ENCODE peak calls at places on chromosomes 13 and 19, in four cellular contexts. N is stomach, L is GM23338, H is breast epithelium. V is an unnamed sample. For H3K4me1, the result is how much of the 10 kb centered on the place peaks cover.

GRCh38 chr13:33785384-33785783 is 32.6 kb upstream of the RFC3 start:
- DNase-seq in N (no peak), H (no peak), L (no peak), V (no peak)

GRCh38 chr19:12841094-12841493 is 2.8 kb downstream of the MAST1 start:
- DNase-seq in N (no peak), H (no peak), L (peak), V (no peak)

GRCh38 chr19:49716154-49716553 is 25.2 kb downstream of the CPT1C start:
- DNase-seq in H (no peak), L (no peak), N (no peak), V (no peak)

GRCh38 chr13:72808917-72809500 is 27.1 kb downstream of the PIBF1 start:
- DNase-seq in H (no peak), L (peak), N (no peak), V (no peak)

GRCh38 chr13:106376411-106377112 is 158.9 kb downstream of the EFNB2 start:
- DNase-seq in H (no peak), N (peak), L (peak), V (no peak)

GRCh38 chr19:6720369-6721112 is at the start of gene C3:
- DNase-seq in H (peak), L (no peak), N (peak), V (no peak)

GRCh38 chr19:49985926-49986325 is 25.0 kb upstream of the SIGLEC11 start:
- DNase-seq in H (no peak), N (no peak), L (no peak), V (no peak)

GRCh38 chr19:18425515-18426415 is 6.6 kb downstream of the SSBP4 start:
- DNase-seq in N (no peak), L (peak), H (no peak), V (no peak)

GRCh38 chr13:50990540-50991506 is 81.2 kb downstream of the RNASEH2B start:
- DNase-seq in N (no peak), H (no peak), L (peak), V (no peak)

GRCh38 chr19:51458899-51459592 is 792 bp upstream of the SIGLEC8 start:
- DNase-seq in L (no peak), H (no peak), N (peak), V (no peak)

GRCh38 chr19:29823581-29824330 is 12.0 kb downstream of the CCNE1 start:
- DNase-seq in N (no peak), L (no peak), H (no peak), V (no peak)

GRCh38 chr19:43763473-43763939 is 8.7 kb upstream of the SMG9 start:
- DNase-seq in L (no peak), H (no peak), N (no peak), V (no peak)

GRCh38 chr19:43806848-43807247 is 4.6 kb upstream of the LYPD5 start:
- DNase-seq in H (no peak), L (no peak), N (no peak), V (no peak)

GRCh38 chr19:42295831-42296525 is 6.0 kb upstream of the PRR19 start:
- DNase-seq in L (peak), N (peak), H (peak), V (no peak)

GRCh38 chr13:74111399-74111798 is 22.8 kb downstream of the KLF12 start:
- DNase-seq in H (no peak), L (no peak), N (no peak), V (no peak)

GRCh38 chr13:84255226-84255625 is 373.0 kb upstream of the SLITRK1 start:
- DNase-seq in N (no peak), H (no peak), L (no peak), V (no peak)

GRCh38 chr19:38993271-38993670 is 17.7 kb upstream of the FBXO17 start:
- DNase-seq in N (no peak), L (no peak), H (no peak), V (no peak)

GRCh38 chr13:71148391-71148790 is 718.6 kb downstream of the DACH1 start:
- DNase-seq in N (no peak), L (no peak), H (no peak), V (no peak)

GRCh38 chr13:47111499-47111898 is 214.6 kb upstream of the HTR2A start:
- DNase-seq in N (no peak), L (no peak), H (no peak), V (no peak)

GRCh38 chr13:102870677-102871415 is 25.0 kb downstream of the ERCC5 start:
- DNase-seq in H (no peak), L (peak), N (peak), V (no peak)

GRCh38 chr13:50685491-50685890 is 158.0 kb downstream of the DLEU7 start:
- DNase-seq in L (peak), H (peak), N (peak), V (peak)

GRCh38 chr19:16608290-16608704 is 19.7 kb downstream of the MED26 start:
- DNase-seq in H (no peak), N (no peak), L (no peak), V (no peak)

GRCh38 chr19:40750035-40750284 is 317 bp downstream of the ACTMAP start:
- DNase-seq in H (no peak), L (no peak), N (no peak), V (no peak)

GRCh38 chr19:19026299-19026971 is 6.9 kb downstream of the SUGP2 start:
- DNase-seq in H (peak), L (peak), N (no peak), V (no peak)

GRCh38 chr13:95281258-95281602 is 20.0 kb downstream of the ABCC4 start:
- DNase-seq in H (no peak), N (no peak), L (no peak), V (no peak)

GRCh38 chr13:30744056-30744684 is 8.8 kb downstream of the ALOX5AP start:
- DNase-seq in N (peak), L (no peak), H (peak), V (no peak)

GRCh38 chr19:29162694-29163093 is 50.3 kb downstream of the UQCRFS1 start:
- DNase-seq in L (peak), N (no peak), H (no peak), V (no peak)

GRCh38 chr19:35613574-35613973 is 1.0 kb downstream of the HAUS5 start:
- DNase-seq in N (no peak), L (no peak), H (no peak), V (no peak)

GRCh38 chr13:42101821-42102580 is 53.6 kb downstream of the DGKH start:
- DNase-seq in N (no peak), H (no peak), L (no peak), V (no peak)

GRCh38 chr19:46602392-46603194 is 1.5 kb downstream of the CALM3 start:
- DNase-seq in L (peak), H (peak), N (no peak), V (peak)

GRCh38 chr13:68190826-68191225 is 960.7 kb upstream of the PCDH9 start:
- DNase-seq in N (no peak), H (no peak), L (no peak), V (no peak)

GRCh38 chr19:41330476-41330875 is 20.5 kb downstream of the CCDC97 start:
- DNase-seq in N (no peak), H (no peak), L (no peak), V (no peak)

GRCh38 chr19:19655641-19656343 is 7.7 kb downstream of the ATP13A1 start:
- DNase-seq in L (no peak), H (no peak), N (no peak), V (no peak)

GRCh38 chr19:3656073-3656746 is 29.6 kb upstream of the CACTIN start:
- DNase-seq in H (no peak), L (no peak), N (no peak), V (no peak)

GRCh38 chr13:44806841-44807240 is 182.4 kb downstream of the NUFIP1 start:
- DNase-seq in N (no peak), L (no peak), H (no peak), V (no peak)

GRCh38 chr19:8680676-8681344 is 17.8 kb downstream of the ACTL9 start:
- DNase-seq in H (no peak), L (no peak), N (no peak), V (no peak)

GRCh38 chr13:112842343-112842856 is 126.6 kb upstream of the MCF2L start:
- DNase-seq in L (peak), H (no peak), N (no peak), V (no peak)

GRCh38 chr13:114112826-114113322 is 19.5 kb downstream of the RASA3 start:
- DNase-seq in H (no peak), L (peak), N (no peak), V (no peak)
- H3K4me1 ChIP-seq in H (under half), L (under half), N (under half), V (under half)

GRCh38 chr13:23855360-23855759 is 33.8 kb downstream of the MIPEP start:
- DNase-seq in H (no peak), N (no peak), L (no peak), V (no peak)
- TF ChIP-seq CTCF in H (no peak), N (no peak), L (no peak), V (no peak)

GRCh38 chr13:40599146-40599545 is 67.3 kb downstream of the FOXO1 start:
- DNase-seq in L (no peak), N (no peak), H (no peak), V (no peak)

GRCh38 chr13:40599722-40600121 is 66.7 kb downstream of the FOXO1 start:
- DNase-seq in L (no peak), N (no peak), H (no peak), V (no peak)

GRCh38 chr13:40600145-40600751 is 66.2 kb downstream of the FOXO1 start:
- DNase-seq in N (no peak), L (no peak), H (no peak), V (no peak)

GRCh38 chr13:40597735-40598365 is 68.6 kb downstream of the FOXO1 start:
- DNase-seq in N (peak), H (peak), L (peak), V (no peak)

GRCh38 chr13:40598599-40598998 is 67.8 kb downstream of the FOXO1 start:
- DNase-seq in L (no peak), H (no peak), N (no peak), V (no peak)
- TF ChIP-seq POLR2AphosphoS5 in L (no peak), H (no peak), N (peak), V (no peak)

GRCh38 chr13:97485328-97485727 is 51.4 kb downstream of the RAP2A start:
- DNase-seq in H (no peak), L (no peak), N (no peak), V (no peak)
- H3K4me1 ChIP-seq in H (under half), L (under half), N (under half), V (under half)

GRCh38 chr13:99072941-99073340 is 95.1 kb upstream of the DOCK9 start:
- DNase-seq in L (no peak), H (no peak), N (no peak), V (no peak)
- TF ChIP-seq CTCF in L (no peak), H (no peak), N (no peak), V (no peak)

DNA sequence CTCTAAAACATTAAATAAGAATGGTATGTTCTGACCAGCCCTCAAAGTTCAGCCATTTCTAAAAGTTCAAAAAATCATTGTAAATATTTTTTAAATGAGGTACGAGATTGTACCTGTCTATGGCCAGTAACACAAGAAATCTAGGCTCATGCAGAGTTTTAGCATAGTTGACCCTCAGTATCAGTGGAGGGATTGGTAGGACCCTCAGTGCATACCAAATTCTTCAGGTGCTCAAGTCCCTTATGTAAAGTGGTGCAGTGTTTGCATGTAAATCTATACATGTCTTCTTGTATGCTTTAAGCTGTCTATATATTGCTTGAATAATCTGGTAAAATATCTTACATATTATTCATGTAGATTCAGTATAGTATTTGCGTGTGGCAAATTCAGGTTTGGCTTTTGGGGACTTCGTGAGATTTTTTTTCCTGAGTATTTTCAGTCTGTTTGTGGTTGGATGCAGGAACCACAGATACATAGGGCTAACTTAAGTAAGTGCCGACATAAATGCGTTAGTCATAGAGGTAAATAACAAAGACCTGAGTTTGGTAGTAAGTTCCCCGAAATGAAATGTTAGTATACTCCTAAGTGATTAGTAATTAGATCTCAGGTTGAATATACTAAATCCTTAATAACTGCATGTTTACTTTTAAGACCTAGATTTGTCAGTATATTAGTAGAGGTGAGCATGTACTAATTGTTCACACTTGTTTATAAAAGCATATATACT is 7.8 kb downstream of the MIR17HG start:
- DNase-seq in H (no peak), N (no peak), L (no peak), V (no peak)
- TF ChIP-seq POLR2AphosphoS5 in H (no peak), N (no peak), L (no peak), V (no peak)